ENCODE peak calls at places on chromosomes 3 and 15, in five cellular contexts. D is HFFc6, A is GM20000, Z is BJ, M is H9. R is an unnamed sample.
A peak's percentile ranks its signal among the peaks of the same experiment; 100 is the strongest.

GRCh38 chr15:82021021-82021420 is 24.8 kb downstream of the MEX3B start:
- DNase-seq in D (no peak), A (no peak), Z (no peak), M (no peak), R (no peak)

GRCh38 chr3:136862611-136862951 is 573 bp downstream of the NCK1 start:
- DNase-seq in D (peak; percentile 33), A (peak; percentile 52), Z (no peak), M (peak; percentile 56), R (no peak)

GRCh38 chr15:71114887-71115566 is at the start of gene THSD4:
- DNase-seq in D (peak; percentile 61), A (peak; percentile 92), Z (no peak), M (peak; percentile 91), R (no peak)

GRCh38 chr3:152258448-152259302 is 10.1 kb upstream of the MBNL1 start:
- DNase-seq in D (peak; percentile 99), A (no peak), Z (peak; percentile 94), M (no peak), R (peak; percentile 98)

GRCh38 chr15:78702609-78703332 is 61.8 kb upstream of the CHRNB4 start:
- DNase-seq in D (no peak), A (no peak), Z (no peak), M (no peak), R (no peak)

GRCh38 chr3:181616088-181617070 is 95.3 kb upstream of the SOX2 start:
- DNase-seq in D (no peak), A (no peak), Z (no peak), M (no peak), R (no peak)

GRCh38 chr3:53150247-53151085 is 10.5 kb upstream of the PRKCD start:
- DNase-seq in D (peak; percentile 35), A (no peak), Z (no peak), M (no peak), R (no peak)

GRCh38 chr3:110667216-110667615 is 404.4 kb upstream of the NECTIN3 start:
- DNase-seq in D (no peak), A (no peak), Z (no peak), M (no peak), R (no peak)

GRCh38 chr15:63402498-63403253 is 21.0 kb upstream of the CA12 start:
- DNase-seq in D (peak; percentile 48), A (peak; percentile 54), Z (no peak), M (no peak), R (no peak)

GRCh38 chr3:47394140-47394855 is 13.5 kb downstream of the PTPN23 start:
- DNase-seq in D (peak; percentile 25), A (no peak), Z (no peak), M (no peak), R (no peak)

GRCh38 chr15:93706476-93706875 is 524.9 kb upstream of the MCTP2 start:
- DNase-seq in D (no peak), A (no peak), Z (no peak), M (no peak), R (no peak)

GRCh38 chr3:24678441-24678865 is 183.8 kb upstream of the THRB start:
- DNase-seq in D (no peak), A (no peak), Z (peak; percentile 66), M (no peak), R (peak; percentile 40)

GRCh38 chr15:70132148-70132547 is 34.4 kb upstream of the TLE3 start:
- DNase-seq in D (no peak), A (no peak), Z (no peak), M (no peak), R (no peak)

GRCh38 chr15:27459836-27460235 is 488.9 kb downstream of the GABRG3 start:
- DNase-seq in D (no peak), A (no peak), Z (no peak), M (no peak), R (no peak)

GRCh38 chr3:192514081-192514753 is 213.1 kb downstream of the FGF12 start:
- DNase-seq in D (no peak), A (no peak), Z (no peak), M (peak; percentile 56), R (no peak)

GRCh38 chr15:66078196-66078928 is 175.2 kb downstream of the MEGF11 start:
- DNase-seq in D (no peak), A (no peak), Z (no peak), M (no peak), R (no peak)

GRCh38 chr15:32819406-32819930 is 101.7 kb downstream of the GREM1 start:
- DNase-seq in D (no peak), A (no peak), Z (no peak), M (no peak), R (no peak)

GRCh38 chr3:57007513-57008415 is 52.7 kb upstream of the SPATA12 start:
- DNase-seq in D (peak; percentile 75), A (no peak), Z (no peak), M (no peak), R (peak; percentile 59)

GRCh38 chr3:38611866-38612265 is 37.6 kb downstream of the SCN5A start:
- DNase-seq in D (no peak), A (no peak), Z (no peak), M (no peak), R (no peak)

GRCh38 chr3:148816971-148817519 is 10.6 kb upstream of the CPB1 start:
- DNase-seq in D (no peak), A (no peak), Z (no peak), M (no peak), R (no peak)

GRCh38 chr15:75606711-75607684 is 18.5 kb downstream of the SNUPN start:
- DNase-seq in D (no peak), A (no peak), Z (no peak), M (no peak), R (no peak)

GRCh38 chr15:80072285-80072684 is 12.8 kb downstream of the ZFAND6 start:
- DNase-seq in D (peak; percentile 95), A (peak; percentile 45), Z (peak; percentile 96), M (no peak), R (peak; percentile 56)

GRCh38 chr3:106728315-106728821 is 648.9 kb upstream of the CCDC54 start:
- DNase-seq in D (peak; percentile 97), A (no peak), Z (peak; percentile 94), M (no peak), R (peak; percentile 65)

GRCh38 chr3:138310494-138310893 is 19.2 kb downstream of the NME9 start:
- DNase-seq in D (no peak), A (no peak), Z (no peak), M (no peak), R (no peak)

GRCh38 chr3:143629726-143630125 is 218.5 kb downstream of the SLC9A9 start:
- DNase-seq in D (no peak), A (no peak), Z (no peak), M (no peak), R (no peak)

GRCh38 chr3:158685151-158685550 is 12.7 kb upstream of the LXN start:
- DNase-seq in D (peak; percentile 7), A (no peak), Z (no peak), M (no peak), R (no peak)

GRCh38 chr3:167978071-167978470 is 117.7 kb downstream of the GOLIM4 start:
- DNase-seq in D (no peak), A (no peak), Z (no peak), M (no peak), R (no peak)

GRCh38 chr3:99909714-99910508 is 92.2 kb downstream of the CMSS1 start:
- DNase-seq in D (peak; percentile 61), A (no peak), Z (no peak), M (no peak), R (no peak)

GRCh38 chr3:45178131-45179023 is 32.2 kb upstream of the CDCP1 start:
- DNase-seq in D (no peak), A (no peak), Z (no peak), M (no peak), R (peak; percentile 23)

GRCh38 chr3:185270262-185270955 is 16.6 kb upstream of the EHHADH start:
- DNase-seq in D (peak; percentile 46), A (peak; percentile 26), Z (no peak), M (peak; percentile 56), R (no peak)

GRCh38 chr3:126439968-126440708 is 35.6 kb downstream of the ZXDC start:
- DNase-seq in D (no peak), A (no peak), Z (no peak), M (peak; percentile 22), R (no peak)

GRCh38 chr3:24683511-24684384 is 189.1 kb upstream of the THRB start:
- DNase-seq in D (peak; percentile 56), A (no peak), Z (no peak), M (no peak), R (peak; percentile 59)

GRCh38 chr15:83285979-83286553 is 1.6 kb upstream of the BNC1 start:
- DNase-seq in D (peak; percentile 98), A (no peak), Z (peak; percentile 56), M (no peak), R (no peak)

GRCh38 chr3:134311693-134312071 is 61.0 kb upstream of the RYK start:
- DNase-seq in D (no peak), A (no peak), Z (no peak), M (peak; percentile 22), R (no peak)

GRCh38 chr3:23580337-23580736 is 225.4 kb upstream of the UBE2E1 start:
- DNase-seq in D (peak; percentile 71), A (no peak), Z (peak; percentile 36), M (no peak), R (no peak)

GRCh38 chr3:153439780-153440179 is 277.8 kb downstream of the RAP2B start:
- DNase-seq in D (no peak), A (no peak), Z (no peak), M (no peak), R (no peak)

GRCh38 chr3:153442799-153443487 is 280.9 kb downstream of the RAP2B start:
- DNase-seq in D (no peak), A (no peak), Z (no peak), M (no peak), R (no peak)

GRCh38 chr3:153443961-153444360 is 281.9 kb downstream of the RAP2B start:
- DNase-seq in D (peak; percentile 2), A (no peak), Z (no peak), M (no peak), R (no peak)

GRCh38 chr3:153440311-153440710 is 278.3 kb downstream of the RAP2B start:
- DNase-seq in D (no peak), A (no peak), Z (no peak), M (no peak), R (no peak)

GRCh38 chr3:153442386-153442785 is 280.4 kb downstream of the RAP2B start:
- DNase-seq in D (no peak), A (no peak), Z (no peak), M (no peak), R (no peak)
- TF ChIP-seq CTCF in D (no peak), A (no peak), Z (no peak), M (no peak), R (no peak)

DNA sequence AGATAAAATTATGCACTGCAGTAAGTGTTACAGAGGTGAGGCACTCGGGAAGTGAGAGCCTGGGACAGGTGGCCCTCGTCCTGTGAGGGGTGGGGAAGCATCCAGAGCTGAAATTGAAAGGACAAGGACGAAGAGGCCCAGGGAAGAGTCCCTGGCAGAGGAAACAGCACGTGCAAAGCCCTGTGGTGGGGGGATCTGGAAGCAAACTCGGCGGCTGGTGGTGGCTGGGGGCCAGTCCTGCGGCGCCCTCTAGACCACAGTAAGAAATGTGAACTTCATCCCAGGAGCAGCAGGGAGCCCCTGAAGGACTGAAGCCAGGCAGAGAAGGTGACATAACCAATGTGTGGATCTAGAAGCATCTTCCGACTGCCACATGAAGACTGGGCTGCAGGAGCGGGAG is 42.8 kb downstream of the GRIP2 start:
- DNase-seq in D (no peak), A (no peak), Z (no peak), M (peak; percentile 69), R (no peak)
- TF ChIP-seq CTCF in D (no peak), A (no peak), Z (no peak), M (peak; percentile 58), R (no peak)

GRCh38 chr3:150220041-150220440 is 188.1 kb upstream of the TSC22D2 start:
- DNase-seq in D (no peak), A (no peak), Z (no peak), M (no peak), R (no peak)
- TF ChIP-seq CTCF in D (no peak), A (no peak), Z (no peak), M (no peak), R (no peak)

GRCh38 chr15:99961011-99961441 is 227.8 kb upstream of the LYSMD4 start:
- DNase-seq in D (no peak), A (no peak), Z (no peak), M (peak; percentile 72), R (no peak)
- TF ChIP-seq CTCF in D (peak; percentile 35), A (no peak), Z (no peak), M (peak; percentile 72), R (no peak)

R was measured in AG09319.